ENCODE peak calls at places on chromosomes 6 and 20, in four cellular contexts. X is AG10803, R is AG04450, C is uterus. Q is an unnamed sample.

GRCh38 chr6:170429457-170429856 is 122.9 kb downstream of the FAM120B start:
- DNase-seq in C (no peak), X (no peak), R (no peak), Q (peak; percentile 41)

GRCh38 chr6:14533446-14533845 is 415.9 kb downstream of the CD83 start:
- DNase-seq in R (peak; percentile 7), C (no peak), X (no peak), Q (peak; percentile 59)

GRCh38 chr6:154537486-154537885 is 27.0 kb upstream of the CNKSR3 start:
- DNase-seq in X (no peak), C (peak; percentile 47), R (no peak), Q (no peak)

GRCh38 chr6:129235167-129236072 is 352.5 kb downstream of the LAMA2 start:
- DNase-seq in C (no peak), X (peak; percentile 30), R (no peak), Q (peak; percentile 62)

GRCh38 chr20:42604998-42605970 is 584.4 kb downstream of the PTPRT start:
- DNase-seq in R (no peak), X (no peak), C (no peak), Q (no peak)

GRCh38 chr20:32681175-32682084 is 7.7 kb upstream of the C20orf203 start:
- DNase-seq in R (no peak), X (no peak), C (no peak), Q (no peak)

GRCh38 chr6:159097256-159097655 is 52.5 kb upstream of the TAGAP start:
- DNase-seq in R (no peak), C (no peak), X (no peak), Q (no peak)

GRCh38 chr6:119176445-119176844 is 98.0 kb upstream of the FAM184A start:
- DNase-seq in R (no peak), X (no peak), C (no peak), Q (no peak)

GRCh38 chr6:4281341-4282293 is 146.2 kb upstream of the ECI2 start:
- DNase-seq in R (no peak), C (peak; percentile 37), X (no peak), Q (peak; percentile 22)

GRCh38 chr20:2463616-2464365 is 6.8 kb downstream of the SNRPB start:
- DNase-seq in X (no peak), R (no peak), C (no peak), Q (no peak)

GRCh38 chr20:12331236-12331635 is 413.5 kb downstream of the BTBD3 start:
- DNase-seq in X (no peak), C (no peak), R (no peak), Q (no peak)

GRCh38 chr20:24694727-24695528 is 225.5 kb downstream of the SYNDIG1 start:
- DNase-seq in X (peak; percentile 15), C (no peak), R (no peak), Q (no peak)

GRCh38 chr20:3156811-3157619 is 2.6 kb downstream of the FASTKD5 start:
- DNase-seq in R (no peak), C (no peak), X (no peak), Q (peak; percentile 15)

GRCh38 chr6:38273325-38273724 is 366.4 kb downstream of the BTBD9 start:
- DNase-seq in C (no peak), R (no peak), X (peak; percentile 78), Q (peak; percentile 57)

GRCh38 chr6:92126983-92127382 is 1292.4 kb downstream of the EPHA7 start:
- DNase-seq in X (no peak), C (no peak), R (no peak), Q (no peak)

GRCh38 chr6:83252717-83253116 is 59.6 kb downstream of the RWDD2A start:
- DNase-seq in X (peak; percentile 55), C (no peak), R (peak; percentile 51), Q (peak; percentile 72)

GRCh38 chr6:122730775-122731386 is 48.6 kb upstream of the FABP7 start:
- DNase-seq in X (peak; percentile 55), R (no peak), C (no peak), Q (peak; percentile 71)

GRCh38 chr20:37941332-37941731 is 38.4 kb downstream of the VSTM2L start:
- DNase-seq in C (no peak), R (no peak), X (no peak), Q (no peak)

GRCh38 chr20:60262967-60263603 is 304.9 kb downstream of the CDH26 start:
- DNase-seq in R (no peak), C (no peak), X (no peak), Q (peak; percentile 7)

GRCh38 chr6:129507846-129508245 is 202.1 kb downstream of the ARHGAP18 start:
- DNase-seq in R (no peak), C (no peak), X (no peak), Q (no peak)

GRCh38 chr6:72579865-72580264 is 42.0 kb upstream of the KCNQ5 start:
- DNase-seq in C (no peak), X (peak; percentile 20), R (no peak), Q (peak; percentile 57)

GRCh38 chr6:88220493-88220892 is 54.3 kb upstream of the CNR1 start:
- DNase-seq in X (no peak), C (no peak), R (no peak), Q (peak; percentile 4)

GRCh38 chr20:35866446-35867202 is 87.7 kb downstream of the SCAND1 start:
- DNase-seq in R (no peak), X (peak; percentile 82), C (no peak), Q (peak; percentile 71)

GRCh38 chr6:164283574-164283973 is 869.1 kb downstream of the QKI start:
- DNase-seq in R (no peak), X (no peak), C (no peak), Q (no peak)

GRCh38 chr6:113858067-113858604 is 991 bp downstream of the MARCKS start:
- DNase-seq in C (peak; percentile 54), R (no peak), X (peak; percentile 68), Q (peak; percentile 53)

GRCh38 chr20:6622041-6622440 is 145.4 kb upstream of the BMP2 start:
- DNase-seq in X (peak; percentile 13), C (no peak), R (no peak), Q (peak; percentile 12)

GRCh38 chr20:6623989-6624388 is 143.5 kb upstream of the BMP2 start:
- DNase-seq in X (no peak), R (no peak), C (no peak), Q (no peak)

GRCh38 chr20:6629564-6629963 is 137.9 kb upstream of the BMP2 start:
- DNase-seq in C (no peak), R (no peak), X (no peak), Q (no peak)

GRCh38 chr20:6630494-6630893 is 137.0 kb upstream of the BMP2 start:
- DNase-seq in R (no peak), C (no peak), X (no peak), Q (no peak)

GRCh38 chr20:6626805-6627204 is 140.7 kb upstream of the BMP2 start:
- DNase-seq in X (no peak), C (no peak), R (no peak), Q (no peak)
- TF ChIP-seq CTCF in X (no peak), C (no peak), R (no peak), Q (no peak)

DNA sequence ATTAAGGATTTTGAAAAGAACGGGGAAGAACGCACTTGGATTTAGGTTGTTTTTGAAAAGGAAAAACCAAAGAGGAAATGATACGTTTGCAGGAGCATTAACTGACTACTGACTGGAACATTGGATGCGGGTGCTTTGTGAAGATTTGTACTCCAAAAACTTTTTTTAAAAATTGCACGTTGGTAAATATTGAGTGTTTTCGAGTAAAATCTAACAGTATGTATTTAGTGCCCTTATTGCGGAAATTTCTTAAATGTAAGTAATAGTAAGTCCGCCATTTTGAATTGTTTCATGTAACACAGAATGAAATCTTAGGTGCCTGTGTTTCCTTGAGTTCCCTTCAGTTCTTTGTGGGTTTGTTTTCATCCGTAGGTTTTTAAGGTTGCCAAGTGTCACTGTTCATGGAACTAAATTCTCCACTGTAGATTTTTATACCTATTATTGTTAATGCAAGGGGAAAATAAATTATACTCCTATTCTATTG is 15.2 kb upstream of the LIN28B start:
- DNase-seq in C (no peak), R (no peak), X (no peak), Q (no peak)
- H3K4me3 ChIP-seq in C (no peak overlapping the region), R (peak overlapping the region; percentile 37), X (peak overlapping the region; percentile 26), Q (peak overlapping the region; percentile 38)

DNA sequence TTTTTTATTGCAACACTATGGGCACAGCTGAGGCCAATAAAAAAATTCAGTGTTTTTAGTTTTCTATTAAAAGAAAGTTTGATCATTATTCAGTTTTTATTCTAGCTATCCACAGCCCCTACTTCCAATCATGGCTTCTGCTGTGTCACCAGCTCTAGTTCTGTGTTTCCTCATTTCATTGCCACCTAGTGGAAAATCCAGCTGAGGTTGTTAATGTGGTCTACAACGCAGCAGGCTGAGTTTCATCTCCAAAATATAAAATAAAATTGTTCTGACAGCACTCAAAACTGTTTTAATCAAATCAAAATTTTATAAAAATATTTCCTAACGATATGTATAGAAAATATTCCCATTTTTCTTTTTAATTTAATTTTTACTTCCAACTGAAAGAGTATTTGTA is 13.6 kb downstream of the COL9A1 start:
- DNase-seq in R (no peak), X (no peak), C (no peak), Q (no peak)
- TF ChIP-seq CTCF in R (no peak), X (no peak), C (no peak), Q (no peak)

DNA sequence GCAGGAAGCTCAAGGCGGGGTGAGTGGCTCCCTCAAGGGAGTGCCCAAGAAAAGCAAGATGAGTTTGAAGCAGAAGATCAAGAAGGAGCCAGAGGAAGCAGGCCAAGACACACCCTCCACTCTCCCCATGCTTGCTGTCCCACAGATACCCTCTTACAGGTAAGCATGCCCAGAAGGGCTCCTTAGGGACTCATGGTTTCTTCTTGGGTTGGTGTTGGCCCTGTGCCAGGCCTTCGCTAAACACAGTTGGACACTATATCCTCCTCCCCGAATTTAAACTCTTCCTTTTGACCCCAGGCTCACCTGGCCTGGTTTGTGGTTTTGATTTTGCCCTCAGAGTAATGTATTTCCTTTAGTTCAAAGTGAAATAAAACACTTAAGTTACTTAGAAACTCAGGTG is 5.1 kb downstream of the BRPF3 start:
- DNase-seq in R (no peak), X (no peak), C (no peak), Q (no peak)
- H3K4me3 ChIP-seq in R (no peak overlapping the region), X (no peak overlapping the region), C (no peak overlapping the region), Q (no peak overlapping the region)

GRCh38 chr20:409697-410559 is 1.8 kb downstream of the RBCK1 start:
- DNase-seq in X (no peak), C (no peak), R (no peak), Q (no peak)

GRCh38 chr20:408843-409696 is 971 bp downstream of the RBCK1 start:
- DNase-seq in X (no peak), C (no peak), R (no peak), Q (no peak)

GRCh38 chr20:406200-407096 is 1.7 kb upstream of the RBCK1 start:
- DNase-seq in X (no peak), R (no peak), C (no peak), Q (no peak)

GRCh38 chr20:407953-408842 is at the start of gene RBCK1:
- DNase-seq in R (peak; percentile 36), C (peak; percentile 86), X (peak; percentile 80), Q (peak; percentile 76)

GRCh38 chr20:407097-407952 is 774 bp upstream of the RBCK1 start:
- DNase-seq in C (peak; percentile 65), X (peak; percentile 72), R (peak; percentile 29), Q (peak; percentile 76)
- TF ChIP-seq CTCF in C (peak; percentile 16), X (peak; percentile 37), R (peak; percentile 34), Q (peak; percentile 27)

GRCh38 chr6:111486475-111486874 is 3.5 kb upstream of the REV3L start:
- DNase-seq in X (no peak), C (no peak), R (no peak), Q (no peak)

GRCh38 chr6:111482959-111483735 is at the start of gene REV3L:
- DNase-seq in R (peak; percentile 78), C (peak; percentile 94), X (peak; percentile 90), Q (peak; percentile 82)

GRCh38 chr6:111485316-111485715 is 2.3 kb upstream of the REV3L start:
- DNase-seq in C (no peak), X (peak; percentile 52), R (no peak), Q (peak; percentile 39)

GRCh38 chr6:111483736-111484654 is 977 bp upstream of the REV3L start:
- DNase-seq in R (peak; percentile 95), C (peak; percentile 98), X (peak; percentile 99), Q (peak; percentile 98)

GRCh38 chr6:111484655-111484974 is 1.6 kb upstream of the REV3L start:
- DNase-seq in C (no peak), X (no peak), R (no peak), Q (peak; percentile 35)
- H3K4me3 ChIP-seq in C (peak overlapping the region; percentile 86), X (peak overlapping the region; percentile 66), R (peak overlapping the region; percentile 60), Q (peak overlapping the region; percentile 90)